ENCODE peak calls at places on chromosomes 7 and 10, in four cellular contexts. X, G, I and K are unnamed samples.

GRCh38 chr7:2728309-2729042 is 40.5 kb downstream of the AMZ1 start:
- DNase-seq in G (no peak), X (no peak), I (no peak), K (no peak)

GRCh38 chr7:37495574-37496184 is 47.0 kb upstream of the ELMO1 start:
- DNase-seq in X (peak), I (no peak), G (no peak), K (no peak)

GRCh38 chr7:116284390-116284789 is 74.1 kb downstream of the TES start:
- DNase-seq in X (no peak), G (no peak), I (no peak), K (no peak)

GRCh38 chr10:79179404-79180309 is 110.9 kb downstream of the ZMIZ1 start:
- DNase-seq in X (no peak), G (no peak), I (no peak), K (no peak)

GRCh38 chr10:118662228-118663035 is 67.0 kb upstream of the PRLHR start:
- DNase-seq in G (no peak), I (no peak), X (no peak), K (no peak)

GRCh38 chr7:33868151-33868550 is 37.2 kb upstream of the BMPER start:
- DNase-seq in X (peak), G (no peak), I (no peak), K (no peak)

GRCh38 chr7:142885311-142886230 is at the start of gene TRPV6:
- DNase-seq in I (no peak), G (no peak), X (no peak), K (no peak)

GRCh38 chr10:60042262-60042661 is 135.9 kb upstream of the CCDC6 start:
- DNase-seq in G (no peak), X (no peak), I (no peak), K (no peak)

GRCh38 chr10:59649606-59650346 is 59.9 kb downstream of the SLC16A9 start:
- DNase-seq in G (no peak), X (no peak), I (no peak), K (no peak)

GRCh38 chr10:100715101-100715444 is 30.3 kb upstream of the PAX2 start:
- DNase-seq in I (no peak), G (no peak), X (no peak), K (no peak)

GRCh38 chr10:92110039-92110794 is 180.7 kb downstream of the CPEB3 start:
- DNase-seq in X (peak), G (no peak), I (no peak), K (no peak)